ENCODE peak calls at places on chromosomes 16 and 17, in seven cellular contexts. H, N, P, J, E, R and Q are unnamed samples.
A peak's percentile ranks its signal among the peaks of the same experiment; 100 is the strongest.

GRCh38 chr17:78510141-78510935 is 66.9 kb downstream of the DNAH17 start:
- DNase-seq in H (no peak), N (peak; percentile 31), P (no peak), J (no peak), E (no peak), R (no peak), Q (no peak)

GRCh38 chr17:82187500-82187899 is 25.1 kb downstream of the CCDC57 start:
- DNase-seq in H (no peak), N (no peak), P (no peak), J (no peak), E (peak; percentile 25), R (no peak), Q (no peak)

GRCh38 chr16:12484426-12484825 is 319.3 kb downstream of the CPPED1 start:
- DNase-seq in H (no peak), N (no peak), P (no peak), J (no peak), E (no peak), R (no peak), Q (no peak)

GRCh38 chr17:35376245-35376644 is 2.8 kb upstream of the SLFN11 start:
- DNase-seq in H (no peak), N (no peak), P (peak; percentile 22), J (no peak), E (no peak), R (no peak), Q (no peak)

GRCh38 chr16:70429888-70430666 is 8.8 kb downstream of the ST3GAL2 start:
- DNase-seq in H (no peak), N (no peak), P (no peak), J (no peak), E (no peak), R (no peak), Q (no peak)

GRCh38 chr17:8006836-8007680 is 4.6 kb downstream of the GUCY2D start:
- DNase-seq in H (peak; percentile 30), N (no peak), P (no peak), J (no peak), E (no peak), R (no peak), Q (no peak)

GRCh38 chr17:71521724-71522123 is 599.1 kb upstream of the SOX9 start:
- DNase-seq in H (no peak), N (peak; percentile 19), P (no peak), J (no peak), E (no peak), R (no peak), Q (no peak)

GRCh38 chr17:17186051-17186450 is 20.1 kb downstream of the PLD6 start:
- DNase-seq in H (no peak), N (peak; percentile 78), P (no peak), J (no peak), E (no peak), R (peak; percentile 54), Q (peak; percentile 67)

GRCh38 chr16:69114346-69114975 is 9.0 kb downstream of the HAS3 start:
- DNase-seq in H (no peak), N (no peak), P (no peak), J (no peak), E (no peak), R (no peak), Q (no peak)

GRCh38 chr16:88975511-88976061 is 1.4 kb downstream of the CBFA2T3 start:
- DNase-seq in H (no peak), N (no peak), P (no peak), J (no peak), E (peak; percentile 51), R (no peak), Q (no peak)

GRCh38 chr17:44002141-44002848 is 2.1 kb upstream of the NAGS start:
- DNase-seq in H (no peak), N (peak; percentile 78), P (peak; percentile 78), J (no peak), E (peak; percentile 28), R (no peak), Q (no peak)

DNA sequence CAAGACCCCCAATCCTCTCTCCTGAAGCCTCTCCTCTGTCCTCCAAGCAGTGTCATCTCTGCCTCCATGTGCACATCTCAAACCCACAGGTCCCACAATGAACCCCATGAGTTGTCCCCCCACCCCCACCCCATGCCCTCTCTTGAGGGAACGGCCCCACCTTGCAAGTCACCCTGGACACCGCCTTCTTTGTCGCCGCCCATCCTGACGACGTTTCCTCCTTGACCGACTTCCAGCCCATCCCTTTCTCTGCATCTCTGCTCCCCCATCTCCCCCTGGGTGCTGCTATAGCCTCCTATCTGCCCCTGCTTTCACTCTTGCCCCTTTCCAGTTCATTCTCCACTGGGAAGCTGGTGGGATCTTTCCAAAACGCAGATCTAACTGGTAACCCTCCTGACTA is 1.7 kb upstream of the SPATA20 start:
- DNase-seq in H (no peak), N (no peak), P (no peak), J (no peak), E (no peak), R (no peak), Q (no peak)
- TF ChIP-seq CTCF in H (no peak), N (no peak), P (no peak), J (no peak), E (no peak), R (no peak), Q (no peak)

GRCh38 chr17:76264755-76265623 is at the start of gene UBALD2:
- DNase-seq in H (peak; percentile 100), N (peak; percentile 100), P (peak; percentile 100), J (peak; percentile 100), E (peak; percentile 100), R (peak; percentile 99), Q (peak; percentile 99)

GRCh38 chr17:76267051-76267576 is 2.0 kb downstream of the UBALD2 start:
- DNase-seq in H (no peak), N (no peak), P (no peak), J (no peak), E (no peak), R (no peak), Q (no peak)

GRCh38 chr17:76266244-76266938 is 1.2 kb downstream of the UBALD2 start:
- DNase-seq in H (no peak), N (no peak), P (peak; percentile 56), J (no peak), E (no peak), R (peak; percentile 57), Q (no peak)

GRCh38 chr17:76264425-76264754 is 758 bp upstream of the UBALD2 start:
- DNase-seq in H (no peak), N (no peak), P (no peak), J (no peak), E (no peak), R (no peak), Q (no peak)

DNA sequence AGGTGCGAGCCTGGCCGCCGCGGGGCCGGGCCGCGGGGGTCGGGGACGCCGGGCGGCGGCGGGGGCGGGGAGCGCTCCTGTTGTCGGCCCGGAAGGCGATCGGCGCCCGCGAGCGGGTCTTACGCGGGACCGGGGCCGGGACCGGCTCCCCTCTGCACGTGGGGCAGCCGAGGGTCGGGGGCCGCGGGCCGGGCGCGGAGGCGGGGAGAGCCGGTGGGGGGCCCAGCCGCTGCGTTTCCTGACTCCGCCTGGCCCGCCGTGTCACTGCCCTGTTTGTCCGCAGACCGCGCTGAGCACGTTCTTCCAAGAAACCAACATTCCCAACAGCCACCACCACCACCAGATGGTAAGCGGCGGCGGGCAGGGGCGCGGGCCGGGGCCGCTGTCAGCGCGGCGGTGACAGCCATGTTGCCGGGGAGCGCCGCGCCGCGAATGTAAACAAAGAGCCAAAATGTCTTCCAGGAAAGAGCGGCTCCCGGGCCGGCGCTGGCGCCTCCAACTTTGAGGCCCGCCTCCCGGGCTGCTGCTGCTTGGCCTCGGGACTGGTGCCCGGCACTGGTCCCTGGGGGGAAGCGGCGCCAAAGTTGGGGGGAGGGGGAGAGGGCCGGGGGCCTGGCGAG is 586 bp downstream of the UBALD2 start:
- DNase-seq in H (no peak), N (peak; percentile 35), P (peak; percentile 68), J (peak; percentile 70), E (peak; percentile 84), R (peak; percentile 83), Q (peak; percentile 83)
- H3K4me1 ChIP-seq in H (peaks cover 5% of the 10 kb centered on the region), N (peaks cover 57% of the 10 kb centered on the region), P (peaks cover 43% of the 10 kb centered on the region), J (peaks cover 71% of the 10 kb centered on the region), E (peaks cover 70% of the 10 kb centered on the region), R (peaks cover 29% of the 10 kb centered on the region), Q (peaks cover 72% of the 10 kb centered on the region)

GRCh38 chr16:2152695-2153506 is 2.7 kb upstream of the TRAF7 start:
- DNase-seq in H (no peak), N (peak; percentile 47), P (peak; percentile 36), J (no peak), E (no peak), R (peak; percentile 53), Q (no peak)
- TF ChIP-seq CTCF in H (no peak), N (peak; percentile 4), P (no peak), J (no peak), E (no peak), R (peak; percentile 12), Q (no peak)

GRCh38 chr17:12580640-12581039 is 85.0 kb upstream of the MYOCD start:
- DNase-seq in H (no peak), N (no peak), P (no peak), J (no peak), E (no peak), R (no peak), Q (no peak)
- H3K4me1 ChIP-seq in H (no peaks in the 10 kb centered on the region), N (no peaks in the 10 kb centered on the region), P (peaks cover 41% of the 10 kb centered on the region), J (peaks cover 29% of the 10 kb centered on the region), E (no peaks in the 10 kb centered on the region), R (no peaks in the 10 kb centered on the region), Q (no peaks in the 10 kb centered on the region)

GRCh38 chr16:47774661-47775060 is 313.5 kb downstream of the PHKB start:
- DNase-seq in H (peak; percentile 69), N (peak; percentile 44), P (peak; percentile 22), J (no peak), E (no peak), R (peak; percentile 54), Q (no peak)
- TF ChIP-seq CTCF in H (peak; percentile 47), N (peak; percentile 42), P (no peak), J (no peak), E (no peak), R (peak; percentile 6), Q (peak; percentile 13)

GRCh38 chr17:68255731-68256538 is 8.1 kb downstream of the AMZ2 start:
- DNase-seq in H (no peak), N (no peak), P (peak; percentile 27), J (no peak), E (no peak), R (no peak), Q (no peak)
- H3K4me1 ChIP-seq in H (no peaks in the 10 kb centered on the region), N (no peaks in the 10 kb centered on the region), P (no peaks in the 10 kb centered on the region), J (peaks cover 16% of the 10 kb centered on the region), E (peaks cover 6% of the 10 kb centered on the region), R (no peaks in the 10 kb centered on the region), Q (peaks cover 23% of the 10 kb centered on the region)